ENCODE peak calls at places on chromosomes 16 and 17, in five cellular contexts. H is mucosa of descending colon, N is B cell, Z is endothelial cell, U is hepatocyte. R is an unnamed sample.
A peak's percentile ranks its signal among the peaks of the same experiment; 100 is the strongest.

GRCh38 chr17:47705536-47706481 is 11.8 kb downstream of the TBKBP1 start:
- DNase-seq in H (no peak), N (no peak), U (no peak), Z (no peak), R (no peak)

GRCh38 chr17:71110326-71110725 is 941.0 kb downstream of the KCNJ2 start:
- DNase-seq in Z (no peak), H (no peak), N (no peak), U (no peak), R (no peak)

GRCh38 chr16:25256821-25257503 is 683 bp downstream of the ZKSCAN2 start:
- DNase-seq in U (peak; percentile 34), H (peak; percentile 45), Z (peak; percentile 40), N (no peak), R (peak; percentile 19)

GRCh38 chr17:31522284-31522931 is 130.9 kb downstream of the RAB11FIP4 start:
- DNase-seq in N (no peak), H (no peak), Z (no peak), U (no peak), R (no peak)

GRCh38 chr16:50506543-50506937 is 41.7 kb upstream of the NKD1 start:
- DNase-seq in H (no peak), U (no peak), Z (no peak), N (no peak), R (no peak)

GRCh38 chr17:55677449-55677848 is 45.2 kb downstream of the TMEM100 start:
- DNase-seq in U (no peak), Z (no peak), N (no peak), H (no peak), R (no peak)

GRCh38 chr17:56594528-56595418 is 1.3 kb downstream of the NOG start:
- DNase-seq in Z (peak; percentile 12), N (peak; percentile 43), U (peak; percentile 36), H (no peak), R (peak; percentile 40)

GRCh38 chr16:70162041-70162451 is 11.5 kb upstream of the CLEC18C start:
- DNase-seq in N (no peak), Z (no peak), U (peak; percentile 69), H (no peak), R (no peak)

GRCh38 chr17:73643012-73643845 is 1.0 kb downstream of the SDK2 start:
- DNase-seq in Z (peak; percentile 49), U (peak; percentile 46), N (peak; percentile 44), H (peak; percentile 69), R (peak; percentile 41)

GRCh38 chr16:85466989-85467388 is 146.1 kb upstream of the GSE1 start:
- DNase-seq in H (no peak), U (no peak), N (no peak), Z (no peak), R (no peak)

GRCh38 chr16:30703971-30704370 is 5.0 kb downstream of the SRCAP start:
- DNase-seq in Z (no peak), U (no peak), H (no peak), N (no peak), R (no peak)

GRCh38 chr16:4404247-4404966 is 12.0 kb downstream of the CORO7 start:
- DNase-seq in H (peak; percentile 56), Z (peak; percentile 82), U (peak; percentile 74), N (peak; percentile 54), R (peak; percentile 64)

GRCh38 chr16:13186813-13187212 is 285.4 kb downstream of the SHISA9 start:
- DNase-seq in U (no peak), Z (no peak), N (no peak), H (no peak), R (no peak)

GRCh38 chr16:56626685-56627084 is 1.1 kb downstream of the MT1E start:
- DNase-seq in Z (no peak), N (no peak), H (no peak), U (no peak), R (no peak)

GRCh38 chr16:4894276-4895150 is 42.4 kb downstream of the PPL start:
- DNase-seq in Z (no peak), N (no peak), U (no peak), H (no peak), R (no peak)

GRCh38 chr16:495127-495748 is 32.3 kb upstream of the CAPN15 start:
- DNase-seq in Z (peak; percentile 61), U (peak; percentile 54), N (no peak), H (peak; percentile 59), R (no peak)

GRCh38 chr16:80739523-80739922 is 64.9 kb downstream of the CDYL2 start:
- DNase-seq in N (no peak), H (no peak), U (no peak), Z (no peak), R (no peak)

GRCh38 chr16:84029297-84030096 is 13.1 kb downstream of the SLC38A8 start:
- DNase-seq in Z (no peak), H (no peak), U (no peak), N (no peak), R (no peak)

GRCh38 chr16:19991614-19992013 is 82.1 kb downstream of the GPR139 start:
- DNase-seq in U (no peak), H (no peak), N (no peak), Z (no peak), R (no peak)

GRCh38 chr17:67227488-67227887 is 17.5 kb downstream of the HELZ start:
- DNase-seq in U (no peak), H (no peak), N (no peak), Z (no peak), R (no peak)

GRCh38 chr16:80015566-80015965 is 415.0 kb upstream of the MAF start:
- DNase-seq in U (no peak), H (no peak), Z (no peak), N (no peak), R (no peak)

GRCh38 chr17:34437188-34437587 is 74.2 kb upstream of the CCL1 start:
- DNase-seq in Z (no peak), N (no peak), U (no peak), H (no peak), R (no peak)

GRCh38 chr17:40329981-40330794 is 21.2 kb downstream of the RARA start:
- DNase-seq in N (peak; percentile 72), H (peak; percentile 55), Z (no peak), U (no peak), R (no peak)
- TF ChIP-seq CTCF in N (no peak), H (no peak), Z (no peak), U (no peak), R (no peak)

GRCh38 chr17:9859781-9860180 is 34.1 kb downstream of the GLP2R start:
- DNase-seq in Z (no peak), N (no peak), H (no peak), U (no peak), R (no peak)

GRCh38 chr17:9850151-9850550 is 24.4 kb downstream of the GLP2R start:
- DNase-seq in H (no peak), U (no peak), N (no peak), Z (no peak), R (no peak)

DNA sequence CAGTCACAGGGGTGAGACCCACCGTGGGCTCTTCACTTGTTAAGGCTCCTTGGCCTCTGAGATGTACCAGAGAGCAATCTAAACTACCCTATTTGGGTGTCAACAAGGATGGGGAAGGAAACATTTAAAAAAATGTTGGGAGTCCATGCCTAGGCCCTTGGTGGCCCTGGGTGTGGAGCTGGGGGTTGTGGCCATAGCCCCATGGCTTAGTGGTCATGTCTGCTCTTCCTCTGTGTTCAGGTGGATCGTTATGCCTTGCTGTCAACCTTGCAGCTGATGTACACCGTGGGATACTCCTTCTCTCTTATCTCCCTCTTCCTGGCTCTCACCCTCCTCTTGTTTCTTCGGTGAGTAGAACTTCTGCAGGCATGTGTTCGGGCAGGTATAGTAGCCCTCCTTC is 28.5 kb downstream of the GLP2R start:
- DNase-seq in U (no peak), N (no peak), Z (no peak), H (no peak), R (no peak)
- TF ChIP-seq CTCF in U (no peak), N (no peak), Z (no peak), H (no peak), R (no peak)

GRCh38 chr17:80474231-80474932 is 2.0 kb downstream of the NPTX1 start:
- DNase-seq in N (peak; percentile 56), H (no peak), U (peak; percentile 46), Z (no peak), R (no peak)
- TF ChIP-seq CTCF in N (no peak), H (no peak), U (peak; percentile 37), Z (no peak), R (peak; percentile 44)

GRCh38 chr17:21239680-21240374 is 13.4 kb downstream of the NATD1 start:
- DNase-seq in H (no peak), N (no peak), U (no peak), Z (peak; percentile 21), R (no peak)
- TF ChIP-seq CTCF in H (no peak), N (peak; percentile 35), U (peak; percentile 32), Z (peak; percentile 61), R (peak; percentile 58)

GRCh38 chr17:7580631-7581554 is 1.5 kb downstream of the CD68 start:
- DNase-seq in H (no peak), N (no peak), U (no peak), Z (no peak), R (no peak)

GRCh38 chr17:7579839-7580630 is 597 bp downstream of the CD68 start:
- DNase-seq in Z (no peak), H (no peak), N (no peak), U (no peak), R (no peak)

GRCh38 chr17:7583253-7584109 is at the start of gene MPDU1:
- DNase-seq in U (peak; percentile 98), N (peak; percentile 96), H (peak; percentile 97), Z (peak; percentile 93), R (peak; percentile 92)

GRCh38 chr17:7579001-7579838 is at the start of gene CD68:
- DNase-seq in H (peak; percentile 73), Z (no peak), N (peak; percentile 80), U (peak; percentile 92), R (no peak)

DNA sequence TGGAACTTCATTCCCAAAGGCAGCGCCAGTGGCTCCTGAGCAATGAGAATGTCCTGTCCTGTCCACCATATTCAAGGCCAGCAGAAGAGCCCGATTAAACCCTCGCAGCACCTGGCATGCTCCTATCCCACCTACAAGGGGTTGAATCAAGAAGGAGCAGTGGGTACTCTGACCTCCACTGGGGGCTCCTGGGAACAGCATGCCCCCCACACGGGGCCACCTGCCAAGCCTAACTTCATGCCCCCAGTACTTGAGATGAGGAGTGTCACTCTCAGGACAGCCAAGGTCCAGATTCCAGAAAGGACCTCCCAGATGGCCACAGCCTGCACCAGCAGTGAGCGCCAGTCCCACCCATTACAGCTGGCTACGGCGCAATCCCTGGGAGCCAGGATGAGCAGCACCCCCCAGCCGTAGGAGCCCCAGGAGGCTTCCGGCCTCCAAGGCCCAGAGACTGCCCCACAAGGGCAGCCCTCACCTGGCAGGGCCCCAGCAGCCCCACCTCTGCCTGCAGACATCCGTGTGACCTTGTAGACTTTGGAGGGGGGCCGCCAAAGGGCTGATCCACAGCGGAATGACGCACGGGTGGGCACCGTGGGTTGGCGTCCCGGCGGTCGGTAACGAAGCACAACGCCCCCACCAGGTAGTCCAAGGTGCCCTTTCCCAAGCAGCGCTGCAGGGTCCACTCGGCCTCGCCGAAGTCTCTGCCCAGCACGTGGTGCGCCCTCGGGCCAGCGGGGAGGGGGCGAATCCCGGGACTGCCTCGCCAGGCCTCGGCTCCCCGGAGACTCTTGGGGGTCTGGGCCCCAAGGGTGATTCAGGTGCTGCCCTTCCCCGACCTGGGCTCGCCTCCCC is 1.0 kb upstream of the MPDU1 start:
- DNase-seq in N (no peak), Z (no peak), H (no peak), U (no peak), R (no peak)
- TF ChIP-seq CTCF in N (no peak), Z (no peak), H (no peak), U (no peak), R (no peak)

GRCh38 chr17:7136266-7136877 is 21.8 kb upstream of the ASGR2 start:
- DNase-seq in N (peak; percentile 88), Z (peak; percentile 74), H (peak; percentile 77), U (peak; percentile 91), R (peak; percentile 74)
- TF ChIP-seq CTCF in N (peak; percentile 95), Z (peak; percentile 96), H (peak; percentile 67), U (peak; percentile 98), R (peak; percentile 99)